ENCODE peak calls at places on chromosomes 6 and 20, in nine cellular contexts. R is suprapubic skin, V is GM12892, Y is endothelial cell of umbilical vein, H is H54, I is HepG2, W is A549, O is H1, K is stomach. N is an unnamed sample.
A peak's percentile ranks its signal among the peaks of the same experiment; 100 is the strongest.

GRCh38 chr20:34834459-34834893 is 9.0 kb upstream of the NCOA6 start:
- DNase-seq in W (peak; percentile 36), Y (peak; percentile 50), O (no peak), V (no peak), K (no peak), R (no peak), H (peak; percentile 25), I (peak; percentile 47), N (no peak)

GRCh38 chr20:13995841-13996240 is 525 bp downstream of the MACROD2 start:
- DNase-seq in W (peak; percentile 51), H (no peak), Y (peak; percentile 12), I (no peak), K (peak; percentile 70), O (no peak), R (peak; percentile 63), V (no peak), N (no peak)

GRCh38 chr20:9054176-9054575 is 14.7 kb upstream of the PLCB4 start:
- DNase-seq in V (no peak), Y (no peak), R (no peak), O (no peak), H (no peak), K (no peak), W (no peak), I (no peak), N (no peak)

GRCh38 chr20:21396045-21396893 is 1.1 kb downstream of the NKX2-4 start:
- DNase-seq in O (no peak), R (no peak), K (no peak), H (no peak), Y (peak; percentile 32), V (no peak), W (no peak), I (no peak), N (no peak)

GRCh38 chr20:33674294-33675126 is at the start of gene NECAB3:
- DNase-seq in H (peak; percentile 98), I (peak; percentile 82), W (peak; percentile 54), Y (peak; percentile 84), K (peak; percentile 90), V (peak; percentile 90), O (no peak), R (peak; percentile 89), N (peak; percentile 74)

GRCh38 chr6:63640062-63640461 is 4.5 kb downstream of the PHF3 start:
- DNase-seq in V (no peak), W (no peak), I (no peak), O (no peak), R (no peak), K (no peak), Y (no peak), H (peak; percentile 21), N (no peak)

GRCh38 chr20:46388201-46388836 is 18.1 kb downstream of the ELMO2 start:
- DNase-seq in R (no peak), H (no peak), K (no peak), I (no peak), V (no peak), W (no peak), O (no peak), Y (no peak), N (no peak)

GRCh38 chr6:156865019-156865629 is 87.9 kb downstream of the ARID1B start:
- DNase-seq in H (no peak), W (no peak), V (no peak), R (no peak), K (no peak), I (no peak), O (no peak), Y (no peak), N (no peak)

GRCh38 chr20:17657898-17658647 is 24.0 kb downstream of the RRBP1 start:
- DNase-seq in I (no peak), H (no peak), W (no peak), O (no peak), R (no peak), Y (no peak), V (no peak), K (no peak), N (no peak)

GRCh38 chr20:37411408-37412306 is 65.7 kb downstream of the SRC start:
- DNase-seq in I (no peak), K (no peak), Y (peak; percentile 43), O (no peak), R (no peak), V (no peak), W (no peak), H (no peak), N (no peak)

GRCh38 chr20:1565461-1565860 is 8.0 kb upstream of the SIRPD start:
- DNase-seq in R (no peak), W (no peak), I (peak; percentile 0), O (no peak), V (no peak), H (no peak), Y (peak; percentile 0), K (no peak), N (no peak)

DNA sequence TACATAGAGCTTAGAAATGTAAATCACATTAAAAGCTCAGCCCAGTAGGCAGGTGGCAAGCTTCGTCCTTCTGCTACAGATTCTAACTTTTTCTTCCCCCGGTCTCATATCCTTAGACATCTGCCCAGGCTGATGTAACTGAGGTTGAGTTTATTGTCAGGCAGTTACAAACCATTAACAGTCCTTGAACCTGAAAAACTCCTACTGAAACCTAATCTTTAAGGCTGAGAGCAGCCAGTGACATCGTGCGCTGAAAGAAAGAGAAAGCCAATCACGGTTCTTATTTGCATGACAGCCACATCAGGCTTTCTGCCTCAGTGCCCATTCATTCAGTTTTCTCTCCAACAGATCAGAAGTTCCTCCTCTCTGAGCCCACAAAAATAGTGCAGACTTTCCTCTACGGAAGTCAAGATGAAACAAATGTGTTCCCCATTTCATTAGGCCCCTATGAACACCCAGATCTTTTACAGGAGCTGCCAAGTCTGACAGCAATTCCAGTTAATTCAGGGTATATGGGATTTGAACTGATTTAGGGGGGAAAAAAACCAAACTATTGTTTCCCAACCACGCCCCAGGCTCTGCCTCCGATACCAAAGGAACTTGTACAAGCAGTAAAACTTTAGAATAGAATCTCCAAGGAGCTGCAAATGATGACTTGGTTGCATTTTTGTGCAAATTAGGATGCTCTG is at the start of gene NHSL1:
- DNase-seq in K (no peak), I (peak; percentile 84), W (no peak), R (no peak), H (no peak), O (no peak), V (no peak), Y (no peak), N (no peak)
- TF ChIP-seq POLR2A in K (no peak), I (peak; percentile 61), W (no peak), R (no peak), H (no peak), O (no peak), V (no peak), Y (no peak), N (no peak)

GRCh38 chr6:29967379-29968010 is 25.2 kb downstream of the HLA-A start:
- DNase-seq in R (no peak), V (no peak), Y (peak; percentile 89), W (no peak), O (no peak), H (no peak), I (peak; percentile 81), K (peak; percentile 74), N (no peak)

GRCh38 chr6:29964904-29965872 is 22.9 kb downstream of the HLA-A start:
- DNase-seq in R (no peak), Y (peak; percentile 94), K (peak; percentile 87), H (peak; percentile 61), I (peak; percentile 94), W (peak; percentile 77), O (peak; percentile 69), V (peak; percentile 53), N (no peak)

GRCh38 chr6:29968130-29968529 is 25.8 kb downstream of the HLA-A start:
- DNase-seq in I (peak; percentile 35), Y (peak; percentile 79), H (peak; percentile 15), K (no peak), V (no peak), O (no peak), R (no peak), W (peak; percentile 13), N (peak; percentile 40)

GRCh38 chr6:29964553-29964903 is 22.2 kb downstream of the HLA-A start:
- DNase-seq in I (no peak), Y (no peak), O (no peak), W (no peak), R (no peak), H (no peak), K (no peak), V (no peak), N (no peak)

GRCh38 chr6:29965873-29966601 is 23.7 kb downstream of the HLA-A start:
- DNase-seq in V (no peak), O (no peak), H (peak; percentile 65), R (peak; percentile 88), Y (peak; percentile 75), W (peak; percentile 78), K (peak; percentile 92), I (peak; percentile 95), N (peak; percentile 57)
- TF ChIP-seq POLR2A in V (peak; percentile 14), O (no peak), H (no peak), R (no peak), Y (no peak), W (no peak), K (no peak), I (peak; percentile 63), N (no peak)

DNA sequence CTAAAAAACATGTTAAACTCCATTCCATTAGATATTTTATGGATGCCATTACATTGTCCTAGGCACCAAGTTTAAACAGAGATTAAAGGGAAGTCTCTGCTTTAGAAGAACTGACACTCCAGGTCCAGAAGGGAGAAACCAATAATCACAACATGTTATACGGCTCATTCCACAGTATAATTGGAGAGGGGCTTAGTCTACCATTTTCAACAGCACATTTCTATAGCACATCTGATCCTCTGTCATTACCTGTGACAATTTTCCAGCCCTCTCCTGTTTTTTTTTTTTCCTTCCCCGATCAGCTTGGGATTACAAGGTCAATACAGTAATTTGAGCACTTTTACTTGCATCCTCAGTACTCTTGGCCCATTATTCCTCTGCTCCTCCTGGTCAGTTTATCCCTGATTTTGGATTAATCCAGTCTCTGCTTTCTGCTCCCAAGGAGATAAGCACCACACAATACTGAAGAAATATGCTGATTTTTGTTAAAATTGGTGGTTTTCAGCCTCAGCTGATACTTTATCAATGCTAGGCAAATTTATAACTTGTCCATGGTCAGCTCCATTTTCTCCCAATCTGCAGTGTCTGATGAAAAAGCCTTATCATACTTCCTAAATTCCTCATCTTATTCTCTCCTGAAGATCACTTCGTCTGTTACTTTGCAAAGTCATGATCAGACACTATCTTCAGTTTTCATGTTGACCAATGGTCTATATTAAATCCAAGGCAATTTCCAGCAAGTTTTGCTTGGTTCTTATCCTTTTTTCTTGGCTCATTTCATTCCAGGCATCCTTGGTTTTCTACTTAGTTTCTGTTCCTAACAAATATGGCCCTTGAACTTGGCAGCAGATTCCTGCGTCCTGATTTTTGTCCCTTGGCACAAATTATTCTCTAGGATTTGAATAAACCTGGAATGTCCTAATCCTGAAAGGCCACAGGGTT is 30.8 kb upstream of the SYNCRIP start:
- DNase-seq in O (no peak), V (no peak), I (no peak), W (no peak), Y (no peak), H (no peak), R (no peak), K (no peak), N (no peak)
- TF ChIP-seq POLR2A in O (peak; percentile 49), V (peak; percentile 63), I (no peak), W (no peak), Y (peak; percentile 77), H (no peak), R (no peak), K (no peak), N (no peak)

DNA sequence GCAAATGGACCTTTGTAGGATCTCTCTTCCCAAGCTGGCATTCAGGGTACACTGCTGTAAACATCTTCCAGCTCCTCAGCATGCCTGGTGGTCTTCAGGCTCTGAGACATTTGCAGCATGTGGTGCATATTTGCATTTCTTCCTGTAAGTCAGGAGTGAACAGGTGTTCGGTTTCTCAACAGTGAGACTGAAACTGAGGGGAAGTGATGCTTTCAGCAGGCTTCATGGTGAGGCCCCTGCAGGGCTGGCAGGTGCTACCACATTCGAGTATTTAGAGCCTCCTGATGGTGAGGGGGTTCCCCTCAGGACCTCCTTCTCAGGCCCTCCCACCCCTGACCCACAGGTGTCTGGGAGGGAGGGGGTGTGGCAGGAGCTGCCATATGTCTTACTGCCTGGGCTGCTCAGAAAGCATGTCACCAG is 15.1 kb downstream of the MYBL2 start:
- DNase-seq in I (no peak), H (no peak), W (no peak), V (peak; percentile 66), K (no peak), R (no peak), Y (no peak), O (no peak), N (no peak)
- TF ChIP-seq POLR2A in I (no peak), H (no peak), W (no peak), V (peak; percentile 14), K (no peak), R (no peak), Y (no peak), O (no peak), N (no peak)